ENCODE peak calls at places on chromosomes 16 and 17, in five cellular contexts. One of them, this sample, is unnamed.

GRCh38 chr17:81200695-81201580 is 21.8 kb downstream of the CEP131 start:
- DNase-seq in GM12878: no peak
- DNase-seq in K562: peak
- DNase-seq in SK-N-SH: peak
- DNase-seq in HepG2: peak
- DNase-seq in this sample: peak

GRCh38 chr16:53821487-53821886 is 117.5 kb downstream of the FTO start:
- DNase-seq in HepG2: no peak
- DNase-seq in SK-N-SH: no peak
- DNase-seq in GM12878: no peak
- DNase-seq in K562: no peak
- DNase-seq in this sample: no peak

GRCh38 chr16:49015189-49015540 is 266.5 kb downstream of the CBLN1 start:
- DNase-seq in GM12878: no peak
- DNase-seq in K562: no peak
- DNase-seq in SK-N-SH: no peak
- DNase-seq in HepG2: no peak
- DNase-seq in this sample: no peak

GRCh38 chr16:81128726-81129524 is 32.7 kb upstream of the GCSH start:
- DNase-seq in GM12878: no peak
- DNase-seq in HepG2: no peak
- DNase-seq in K562: no peak
- DNase-seq in SK-N-SH: no peak
- DNase-seq in this sample: no peak

GRCh38 chr16:66528294-66528693 is 21.6 kb downstream of the TK2 start:
- DNase-seq in GM12878: no peak
- DNase-seq in SK-N-SH: no peak
- DNase-seq in HepG2: no peak
- DNase-seq in K562: peak
- DNase-seq in this sample: no peak

GRCh38 chr17:57935833-57936807 is 19.1 kb downstream of the CUEDC1 start:
- DNase-seq in SK-N-SH: peak
- DNase-seq in GM12878: no peak
- DNase-seq in HepG2: peak
- DNase-seq in K562: no peak
- DNase-seq in this sample: no peak

GRCh38 chr17:14731591-14731990 is 430.7 kb downstream of the HS3ST3B1 start:
- DNase-seq in GM12878: no peak
- DNase-seq in K562: no peak
- DNase-seq in SK-N-SH: no peak
- DNase-seq in HepG2: no peak
- DNase-seq in this sample: no peak

GRCh38 chr16:49592507-49593422 is 219.2 kb downstream of the C16orf78 start:
- DNase-seq in GM12878: no peak
- DNase-seq in K562: peak
- DNase-seq in HepG2: peak
- DNase-seq in SK-N-SH: peak
- DNase-seq in this sample: peak

GRCh38 chr17:60759756-60760155 is 82.1 kb downstream of the BCAS3 start:
- DNase-seq in K562: no peak
- DNase-seq in SK-N-SH: no peak
- DNase-seq in GM12878: no peak
- DNase-seq in HepG2: no peak
- DNase-seq in this sample: no peak

GRCh38 chr17:75877752-75878173 is 618 bp downstream of the TRIM47 start:
- DNase-seq in SK-N-SH: peak
- DNase-seq in K562: peak
- DNase-seq in GM12878: no peak
- DNase-seq in HepG2: peak
- DNase-seq in this sample: peak

GRCh38 chr16:69107311-69107962 is 2.0 kb downstream of the HAS3 start:
- DNase-seq in GM12878: no peak
- DNase-seq in SK-N-SH: peak
- DNase-seq in K562: no peak
- DNase-seq in HepG2: no peak
- DNase-seq in this sample: no peak

GRCh38 chr16:10390867-10391266 is 5.0 kb downstream of the ATF7IP2 start:
- DNase-seq in GM12878: no peak
- DNase-seq in K562: no peak
- DNase-seq in SK-N-SH: no peak
- DNase-seq in HepG2: peak
- DNase-seq in this sample: no peak

GRCh38 chr17:42421479-42422332 is 1.4 kb downstream of the CAVIN1 start:
- DNase-seq in K562: peak
- DNase-seq in SK-N-SH: peak
- DNase-seq in GM12878: no peak
- DNase-seq in HepG2: no peak
- DNase-seq in this sample: peak

GRCh38 chr16:89695875-89696597 is 5.5 kb downstream of the SPATA2L start:
- DNase-seq in GM12878: no peak
- DNase-seq in SK-N-SH: peak
- DNase-seq in HepG2: no peak
- DNase-seq in K562: peak
- DNase-seq in this sample: no peak

GRCh38 chr17:41579484-41580243 is 7.0 kb downstream of the KRT14 start:
- DNase-seq in SK-N-SH: peak
- DNase-seq in HepG2: peak
- DNase-seq in K562: peak
- DNase-seq in GM12878: peak
- DNase-seq in this sample: peak

GRCh38 chr16:66480265-66481080 is 53.4 kb downstream of the BEAN1 start:
- DNase-seq in GM12878: no peak
- DNase-seq in SK-N-SH: no peak
- DNase-seq in HepG2: peak
- DNase-seq in K562: no peak
- DNase-seq in this sample: no peak

GRCh38 chr16:29992371-29992967 is 2.9 kb downstream of the HIRIP3 start:
- DNase-seq in SK-N-SH: no peak
- DNase-seq in GM12878: no peak
- DNase-seq in K562: no peak
- DNase-seq in HepG2: no peak
- DNase-seq in this sample: no peak

GRCh38 chr17:76833034-76833689 is 35.0 kb upstream of the MGAT5B start:
- DNase-seq in SK-N-SH: no peak
- DNase-seq in K562: no peak
- DNase-seq in GM12878: no peak
- DNase-seq in HepG2: no peak
- DNase-seq in this sample: no peak

GRCh38 chr16:89343501-89344291 is 126.2 kb downstream of the ZNF778 start:
- DNase-seq in K562: no peak
- DNase-seq in SK-N-SH: no peak
- DNase-seq in HepG2: no peak
- DNase-seq in GM12878: no peak
- DNase-seq in this sample: peak

GRCh38 chr16:84137287-84137686 is 7.7 kb downstream of the HSDL1 start:
- DNase-seq in HepG2: no peak
- DNase-seq in GM12878: no peak
- DNase-seq in K562: no peak
- DNase-seq in SK-N-SH: no peak
- DNase-seq in this sample: no peak

GRCh38 chr17:17572010-17572785 is 19.3 kb downstream of the PEMT start:
- DNase-seq in GM12878: no peak
- DNase-seq in HepG2: peak
- DNase-seq in K562: no peak
- DNase-seq in SK-N-SH: no peak
- DNase-seq in this sample: no peak

GRCh38 chr16:25063102-25063501 is 47.9 kb upstream of the ARHGAP17 start:
- DNase-seq in K562: no peak
- DNase-seq in GM12878: no peak
- DNase-seq in SK-N-SH: no peak
- DNase-seq in HepG2: no peak
- DNase-seq in this sample: no peak

GRCh38 chr16:82700541-82701240 is 73.9 kb downstream of the CDH13 start:
- DNase-seq in HepG2: no peak
- DNase-seq in K562: no peak
- DNase-seq in GM12878: peak
- DNase-seq in SK-N-SH: no peak
- DNase-seq in this sample: no peak

GRCh38 chr16:70746040-70746707 is 54.8 kb downstream of the VAC14 start:
- DNase-seq in SK-N-SH: peak
- DNase-seq in K562: peak
- DNase-seq in HepG2: peak
- DNase-seq in GM12878: no peak
- DNase-seq in this sample: no peak

GRCh38 chr16:24119807-24120206 is 136.3 kb upstream of the CACNG3 start:
- DNase-seq in GM12878: no peak
- DNase-seq in SK-N-SH: no peak
- DNase-seq in HepG2: no peak
- DNase-seq in K562: no peak
- DNase-seq in this sample: no peak

GRCh38 chr17:81295678-81296381 is 723 bp upstream of the SLC38A10 start:
- DNase-seq in K562: no peak
- DNase-seq in SK-N-SH: peak
- DNase-seq in HepG2: peak
- DNase-seq in GM12878: no peak
- DNase-seq in this sample: peak

GRCh38 chr16:88920618-88921602 is 54.5 kb upstream of the PABPN1L start:
- DNase-seq in GM12878: no peak
- DNase-seq in K562: peak
- DNase-seq in HepG2: no peak
- DNase-seq in SK-N-SH: peak
- DNase-seq in this sample: no peak

DNA sequence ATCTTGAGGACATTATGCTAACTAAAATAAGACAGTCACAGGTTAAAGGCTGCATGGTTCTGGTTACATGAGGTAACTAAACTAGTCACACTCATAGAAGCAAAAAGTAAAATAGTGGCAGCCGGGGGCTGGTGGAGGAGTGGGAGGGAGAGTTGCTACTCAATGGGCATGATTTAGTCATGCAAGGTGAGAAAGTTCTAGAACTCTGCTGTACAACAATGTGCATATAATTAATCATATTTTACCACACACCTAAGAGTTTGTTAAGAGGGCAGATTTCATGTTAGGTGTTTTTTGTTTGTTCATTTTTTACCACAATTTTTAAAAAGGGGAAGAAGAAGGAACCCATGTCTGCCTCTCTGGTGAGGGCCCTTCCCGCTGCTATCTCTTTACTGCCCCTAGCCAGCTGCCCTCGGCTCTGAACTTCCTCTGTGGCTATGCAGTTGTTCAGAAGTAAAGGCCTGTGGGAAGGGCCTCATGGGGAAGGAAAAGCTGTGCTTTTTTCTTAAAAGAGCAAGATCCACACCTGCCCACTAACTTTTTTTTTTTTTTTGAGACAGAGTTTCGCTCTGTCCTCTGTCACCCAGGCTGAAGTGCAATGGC is 11.2 kb downstream of the CD300LB start:
- DNase-seq in K562: no peak
- DNase-seq in GM12878: no peak
- DNase-seq in HepG2: no peak
- DNase-seq in SK-N-SH: no peak
- DNase-seq in this sample: no peak
- TF ChIP-seq FOXM1 in K562: no peak
- TF ChIP-seq FOXM1 in GM12878: no peak
- TF ChIP-seq FOXM1 in HepG2: no peak
- TF ChIP-seq FOXM1 in SK-N-SH: no peak
- TF ChIP-seq FOXM1 in this sample: no peak

GRCh38 chr17:34235389-34236028 is 19.6 kb upstream of the CCL2 start:
- DNase-seq in SK-N-SH: no peak
- DNase-seq in GM12878: no peak
- DNase-seq in HepG2: no peak
- DNase-seq in K562: no peak
- DNase-seq in this sample: no peak
- TF ChIP-seq FOXM1 in SK-N-SH: no peak
- TF ChIP-seq FOXM1 in GM12878: no peak
- TF ChIP-seq FOXM1 in HepG2: no peak
- TF ChIP-seq FOXM1 in K562: no peak
- TF ChIP-seq FOXM1 in this sample: no peak

GRCh38 chr17:82922646-82923045 is 82.8 kb upstream of the ZNF750 start:
- DNase-seq in SK-N-SH: no peak
- DNase-seq in K562: no peak
- DNase-seq in HepG2: no peak
- DNase-seq in GM12878: no peak
- DNase-seq in this sample: no peak
- TF ChIP-seq FOXM1 in SK-N-SH: no peak
- TF ChIP-seq FOXM1 in K562: no peak
- TF ChIP-seq FOXM1 in HepG2: no peak
- TF ChIP-seq FOXM1 in GM12878: no peak
- TF ChIP-seq FOXM1 in this sample: no peak

DNA sequence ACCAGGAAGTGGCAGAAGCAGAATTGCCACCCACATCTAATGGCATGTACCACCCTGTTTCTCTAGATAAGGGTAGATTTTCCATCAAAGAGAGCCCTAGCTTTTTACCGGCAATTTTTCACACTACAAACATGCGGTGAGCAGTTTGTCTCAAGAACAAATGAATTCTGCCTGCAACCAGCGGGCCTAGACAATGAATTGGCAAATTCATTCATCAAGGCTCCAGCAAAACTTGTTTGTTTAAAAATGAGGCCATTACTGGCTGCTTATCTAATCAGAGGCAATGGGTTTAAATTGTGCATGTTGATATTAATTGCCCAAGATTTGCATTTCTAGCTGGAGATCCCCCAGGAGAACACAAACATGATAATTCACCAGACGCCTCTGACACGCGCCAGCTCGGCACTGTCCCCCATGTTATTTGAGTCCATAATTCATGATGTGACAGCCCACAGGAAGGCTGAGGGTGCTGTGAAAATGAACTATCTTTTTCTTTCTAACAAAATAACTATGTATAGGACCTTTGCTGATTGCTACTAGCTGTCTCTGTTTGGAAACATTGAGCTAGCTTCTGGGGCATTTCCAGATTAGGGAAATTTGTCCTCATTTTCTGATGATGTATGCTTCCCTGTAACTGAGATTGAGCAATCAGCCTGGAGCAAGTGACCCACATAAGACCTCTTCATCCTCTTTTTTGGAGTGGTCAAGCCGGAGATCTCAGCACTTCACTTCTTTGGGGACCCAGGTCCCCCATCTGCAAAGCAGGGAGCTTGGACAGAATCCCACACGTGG is 80.8 kb downstream of the CNGB1 start:
- DNase-seq in K562: no peak
- DNase-seq in HepG2: no peak
- DNase-seq in GM12878: no peak
- DNase-seq in SK-N-SH: no peak
- DNase-seq in this sample: no peak
- TF ChIP-seq FOXM1 in K562: no peak
- TF ChIP-seq FOXM1 in HepG2: no peak
- TF ChIP-seq FOXM1 in GM12878: no peak
- TF ChIP-seq FOXM1 in SK-N-SH: no peak
- TF ChIP-seq FOXM1 in this sample: no peak

GRCh38 chr16:2787406-2787805 is at the start of gene PRSS33:
- DNase-seq in K562: no peak
- DNase-seq in HepG2: no peak
- DNase-seq in GM12878: no peak
- DNase-seq in SK-N-SH: no peak
- DNase-seq in this sample: no peak

GRCh38 chr16:2787961-2788360 is 601 bp upstream of the PRSS33 start:
- DNase-seq in GM12878: no peak
- DNase-seq in SK-N-SH: no peak
- DNase-seq in HepG2: no peak
- DNase-seq in K562: no peak
- DNase-seq in this sample: no peak

GRCh38 chr16:2791174-2791573 is 3.8 kb upstream of the PRSS33 start:
- DNase-seq in K562: no peak
- DNase-seq in GM12878: no peak
- DNase-seq in SK-N-SH: no peak
- DNase-seq in HepG2: no peak
- DNase-seq in this sample: no peak

GRCh38 chr16:2792945-2793344 is 5.3 kb upstream of the PRSS41 start:
- DNase-seq in HepG2: no peak
- DNase-seq in SK-N-SH: no peak
- DNase-seq in GM12878: no peak
- DNase-seq in K562: no peak
- DNase-seq in this sample: no peak

GRCh38 chr16:2790631-2791030 is 3.3 kb upstream of the PRSS33 start:
- DNase-seq in GM12878: no peak
- DNase-seq in K562: no peak
- DNase-seq in HepG2: no peak
- DNase-seq in SK-N-SH: no peak
- DNase-seq in this sample: no peak
- TF ChIP-seq FOXM1 in GM12878: no peak
- TF ChIP-seq FOXM1 in K562: no peak
- TF ChIP-seq FOXM1 in HepG2: no peak
- TF ChIP-seq FOXM1 in SK-N-SH: no peak
- TF ChIP-seq FOXM1 in this sample: no peak